ENCODE peak calls at places on chromosomes 4 and X, in eight cellular contexts. H is astrocyte of the hippocampus, J is T-helper 2 cell, G is NCI-H2029, K is T-helper 1 cell, B is germinal center, D is fibroblast of lung, P is PC-9. A is an unnamed sample.

GRCh38 chr4:10694151-10694825 is 9.7 kb upstream of the CLNK start:
- DNase-seq in K (no peak), D (no peak), P (no peak), G (peak), H (no peak), J (no peak), B (no peak), A (no peak)

GRCh38 chr4:121648518-121648917 is 48.3 kb downstream of the ANXA5 start:
- DNase-seq in J (no peak), P (no peak), H (no peak), B (no peak), D (no peak), K (no peak), G (no peak), A (no peak)

GRCh38 chr4:118417325-118417724 is 64.5 kb upstream of the PRSS12 start:
- DNase-seq in P (no peak), H (peak), J (no peak), B (no peak), K (no peak), D (peak), G (no peak), A (peak)

GRCh38 chr4:5127556-5127955 is 76.3 kb downstream of the STK32B start:
- DNase-seq in J (no peak), P (no peak), K (no peak), H (no peak), G (no peak), B (no peak), D (peak), A (no peak)

GRCh38 chr4:23856630-23857029 is 33.2 kb downstream of the PPARGC1A start:
- DNase-seq in H (peak), P (no peak), G (no peak), J (no peak), K (no peak), D (no peak), B (no peak), A (peak)

GRCh38 chr4:78059524-78059889 is 2.4 kb downstream of the FRAS1 start:
- DNase-seq in K (peak), B (peak), J (no peak), G (peak), P (peak), D (peak), H (peak), A (peak)

GRCh38 chr4:153468587-153468986 is 2.4 kb downstream of the TMEM131L start:
- DNase-seq in K (peak), D (no peak), J (no peak), G (no peak), B (peak), P (no peak), H (no peak), A (no peak)

GRCh38 chrX:9352243-9352642 is 112.6 kb upstream of the TBL1X start:
- DNase-seq in K (no peak), H (no peak), B (peak), J (no peak), G (no peak), D (no peak), P (no peak), A (no peak)

GRCh38 chr4:107035711-107036601 is at the start of gene DKK2:
- DNase-seq in P (no peak), D (no peak), B (no peak), G (no peak), K (peak), J (no peak), H (peak), A (peak)

GRCh38 chrX:153781428-153782047 is 697 bp downstream of the SRPK3 start:
- DNase-seq in D (no peak), P (no peak), B (no peak), G (peak), J (no peak), H (no peak), K (no peak), A (no peak)

GRCh38 chrX:98299785-98300184 is 1416.1 kb downstream of the RPA4 start:
- DNase-seq in K (no peak), B (no peak), G (no peak), P (no peak), H (peak), J (no peak), D (peak), A (no peak)

GRCh38 chr4:129163427-129163826 is 67.5 kb downstream of the C4orf33 start:
- DNase-seq in J (no peak), G (no peak), H (no peak), K (no peak), P (no peak), B (no peak), D (no peak), A (no peak)

GRCh38 chr4:25817059-25817681 is 45.6 kb downstream of the SEL1L3 start:
- DNase-seq in J (no peak), P (no peak), H (peak), D (peak), G (no peak), K (no peak), B (no peak), A (peak)

GRCh38 chr4:40292313-40292759 is 42.8 kb upstream of the CHRNA9 start:
- DNase-seq in B (no peak), K (no peak), J (no peak), D (peak), P (no peak), H (no peak), G (no peak), A (peak)

GRCh38 chr4:18882468-18882867 is 860.9 kb upstream of the LCORL start:
- DNase-seq in H (peak), D (peak), G (no peak), J (no peak), P (peak), B (no peak), K (no peak), A (no peak)

GRCh38 chrX:151970661-151971060 is 3.8 kb downstream of the GABRE start:
- DNase-seq in G (no peak), K (no peak), B (no peak), D (peak), P (peak), J (no peak), H (peak), A (peak)

GRCh38 chr4:125225806-125226205 is 88.9 kb upstream of the FAT4 start:
- DNase-seq in D (no peak), B (no peak), G (no peak), P (no peak), J (no peak), H (no peak), K (no peak), A (no peak)

GRCh38 chrX:150236304-150236703 is 126.8 kb upstream of the MAMLD1 start:
- DNase-seq in G (no peak), B (no peak), D (no peak), P (no peak), K (no peak), H (no peak), J (no peak), A (no peak)